ENCODE peak calls at places on chromosomes 12 and 14, in eight cellular contexts. One of them, this sample, is unnamed.

GRCh38 chr12:114448618-114448933 is 42.6 kb upstream of the TBX5 start:
- DNase-seq in OCI-LY7: no peak
- DNase-seq in CD8-positive, alpha-beta T cell: no peak
- DNase-seq in endothelial cell of umbilical vein: no peak
- DNase-seq in SK-N-SH: no peak
- DNase-seq in psoas muscle: no peak
- DNase-seq in astrocyte: no peak
- DNase-seq in pancreas: peak; percentile 34
- DNase-seq in this sample: no peak

GRCh38 chr14:58077621-58078020 is 74.4 kb downstream of the ARMH4 start:
- DNase-seq in OCI-LY7: no peak
- DNase-seq in pancreas: no peak
- DNase-seq in CD8-positive, alpha-beta T cell: no peak
- DNase-seq in endothelial cell of umbilical vein: no peak
- DNase-seq in SK-N-SH: no peak
- DNase-seq in psoas muscle: no peak
- DNase-seq in astrocyte: peak; percentile 85
- DNase-seq in this sample: no peak

GRCh38 chr12:67592228-67593011 is 56.1 kb upstream of the DYRK2 start:
- DNase-seq in CD8-positive, alpha-beta T cell: no peak
- DNase-seq in SK-N-SH: no peak
- DNase-seq in pancreas: no peak
- DNase-seq in endothelial cell of umbilical vein: no peak
- DNase-seq in psoas muscle: no peak
- DNase-seq in OCI-LY7: no peak
- DNase-seq in astrocyte: peak; percentile 56
- DNase-seq in this sample: no peak

GRCh38 chr12:1054103-1054838 is 63.2 kb downstream of the ERC1 start:
- DNase-seq in psoas muscle: no peak
- DNase-seq in astrocyte: no peak
- DNase-seq in endothelial cell of umbilical vein: no peak
- DNase-seq in pancreas: no peak
- DNase-seq in OCI-LY7: no peak
- DNase-seq in CD8-positive, alpha-beta T cell: no peak
- DNase-seq in SK-N-SH: peak; percentile 67
- DNase-seq in this sample: no peak

GRCh38 chr12:2682301-2683282 is 112.2 kb upstream of the FKBP4 start:
- DNase-seq in psoas muscle: no peak
- DNase-seq in endothelial cell of umbilical vein: peak; percentile 30
- DNase-seq in CD8-positive, alpha-beta T cell: peak; percentile 51
- DNase-seq in astrocyte: peak; percentile 20
- DNase-seq in OCI-LY7: peak; percentile 55
- DNase-seq in pancreas: no peak
- DNase-seq in SK-N-SH: peak; percentile 49
- DNase-seq in this sample: peak; percentile 60

GRCh38 chr12:63164911-63165310 is 13.9 kb upstream of the AVPR1A start:
- DNase-seq in SK-N-SH: no peak
- DNase-seq in psoas muscle: no peak
- DNase-seq in astrocyte: no peak
- DNase-seq in CD8-positive, alpha-beta T cell: no peak
- DNase-seq in endothelial cell of umbilical vein: no peak
- DNase-seq in pancreas: no peak
- DNase-seq in OCI-LY7: no peak
- DNase-seq in this sample: no peak

GRCh38 chr12:89261210-89261609 is 91.1 kb downstream of the DUSP6 start:
- DNase-seq in astrocyte: no peak
- DNase-seq in psoas muscle: no peak
- DNase-seq in CD8-positive, alpha-beta T cell: no peak
- DNase-seq in SK-N-SH: peak; percentile 25
- DNase-seq in OCI-LY7: no peak
- DNase-seq in pancreas: no peak
- DNase-seq in endothelial cell of umbilical vein: no peak
- DNase-seq in this sample: no peak

GRCh38 chr14:21104448-21105060 is 3.7 kb downstream of the TMEM253 start:
- DNase-seq in astrocyte: peak; percentile 63
- DNase-seq in SK-N-SH: peak; percentile 75
- DNase-seq in CD8-positive, alpha-beta T cell: peak; percentile 68
- DNase-seq in OCI-LY7: peak; percentile 80
- DNase-seq in pancreas: peak; percentile 87
- DNase-seq in endothelial cell of umbilical vein: peak; percentile 78
- DNase-seq in psoas muscle: peak; percentile 77
- DNase-seq in this sample: peak; percentile 88

GRCh38 chr14:88005978-88006851 is 1.3 kb downstream of the GPR65 start:
- DNase-seq in endothelial cell of umbilical vein: no peak
- DNase-seq in pancreas: no peak
- DNase-seq in psoas muscle: no peak
- DNase-seq in OCI-LY7: peak; percentile 84
- DNase-seq in astrocyte: peak; percentile 46
- DNase-seq in SK-N-SH: no peak
- DNase-seq in CD8-positive, alpha-beta T cell: peak; percentile 66
- DNase-seq in this sample: peak; percentile 43

GRCh38 chr14:21924479-21924878 is 250.9 kb upstream of the OR4E1 start:
- DNase-seq in psoas muscle: no peak
- DNase-seq in SK-N-SH: no peak
- DNase-seq in CD8-positive, alpha-beta T cell: peak; percentile 69
- DNase-seq in astrocyte: no peak
- DNase-seq in endothelial cell of umbilical vein: peak; percentile 43
- DNase-seq in OCI-LY7: peak; percentile 98
- DNase-seq in pancreas: no peak
- DNase-seq in this sample: peak; percentile 49

GRCh38 chr14:91119556-91120311 is 5.9 kb downstream of the DGLUCY start:
- DNase-seq in SK-N-SH: no peak
- DNase-seq in OCI-LY7: no peak
- DNase-seq in psoas muscle: peak; percentile 65
- DNase-seq in endothelial cell of umbilical vein: peak; percentile 41
- DNase-seq in astrocyte: peak; percentile 73
- DNase-seq in CD8-positive, alpha-beta T cell: no peak
- DNase-seq in pancreas: no peak
- DNase-seq in this sample: no peak

GRCh38 chr14:91115986-91116385 is 2.1 kb downstream of the DGLUCY start:
- DNase-seq in pancreas: no peak
- DNase-seq in astrocyte: no peak
- DNase-seq in SK-N-SH: no peak
- DNase-seq in CD8-positive, alpha-beta T cell: no peak
- DNase-seq in endothelial cell of umbilical vein: peak; percentile 18
- DNase-seq in OCI-LY7: no peak
- DNase-seq in psoas muscle: no peak
- DNase-seq in this sample: no peak

GRCh38 chr14:91117960-91118359 is 4.1 kb downstream of the DGLUCY start:
- DNase-seq in CD8-positive, alpha-beta T cell: no peak
- DNase-seq in pancreas: no peak
- DNase-seq in astrocyte: no peak
- DNase-seq in SK-N-SH: no peak
- DNase-seq in psoas muscle: no peak
- DNase-seq in OCI-LY7: no peak
- DNase-seq in endothelial cell of umbilical vein: no peak
- DNase-seq in this sample: no peak

GRCh38 chr14:91116913-91117588 is 3.2 kb downstream of the DGLUCY start:
- DNase-seq in CD8-positive, alpha-beta T cell: no peak
- DNase-seq in OCI-LY7: no peak
- DNase-seq in psoas muscle: no peak
- DNase-seq in pancreas: no peak
- DNase-seq in astrocyte: peak; percentile 13
- DNase-seq in SK-N-SH: no peak
- DNase-seq in endothelial cell of umbilical vein: no peak
- DNase-seq in this sample: no peak

GRCh38 chr14:91118511-91119068 is 4.7 kb downstream of the DGLUCY start:
- DNase-seq in SK-N-SH: no peak
- DNase-seq in astrocyte: no peak
- DNase-seq in CD8-positive, alpha-beta T cell: no peak
- DNase-seq in psoas muscle: no peak
- DNase-seq in pancreas: no peak
- DNase-seq in OCI-LY7: no peak
- DNase-seq in endothelial cell of umbilical vein: no peak
- DNase-seq in this sample: no peak
- H3K4me1 ChIP-seq in SK-N-SH: peaks cover 30% of the 10 kb centered on the region
- H3K4me1 ChIP-seq in astrocyte: peaks cover 14% of the 10 kb centered on the region
- H3K4me1 ChIP-seq in CD8-positive, alpha-beta T cell: peaks cover 52% of the 10 kb centered on the region
- H3K4me1 ChIP-seq in psoas muscle: peaks cover 62% of the 10 kb centered on the region
- H3K4me1 ChIP-seq in pancreas: peaks cover under 1% of the 10 kb centered on the region
- H3K4me1 ChIP-seq in OCI-LY7: peaks cover 15% of the 10 kb centered on the region
- H3K4me1 ChIP-seq in endothelial cell of umbilical vein: peaks cover 26% of the 10 kb centered on the region
- H3K4me1 ChIP-seq in this sample: peaks cover 25% of the 10 kb centered on the region

DNA sequence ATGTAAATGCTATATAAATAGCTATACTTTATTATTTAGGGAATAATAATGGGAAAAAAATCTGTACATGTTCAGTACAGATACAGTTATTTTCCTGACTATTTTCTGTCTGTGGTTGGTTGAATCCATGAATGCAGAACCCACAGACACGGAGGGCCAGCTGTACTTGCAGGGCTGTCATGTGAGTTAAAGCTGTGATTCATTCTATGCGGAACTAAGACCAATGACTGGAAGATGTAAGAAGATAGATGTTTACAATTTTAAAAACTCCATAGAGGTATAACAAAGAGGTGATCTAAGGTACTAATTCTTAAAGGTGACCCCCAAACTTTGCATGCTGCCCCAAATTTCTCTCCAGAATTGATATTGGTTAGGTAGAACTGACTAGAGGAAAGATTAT is 14.6 kb downstream of the PCNX4 start:
- DNase-seq in endothelial cell of umbilical vein: no peak
- DNase-seq in psoas muscle: no peak
- DNase-seq in pancreas: no peak
- DNase-seq in SK-N-SH: no peak
- DNase-seq in CD8-positive, alpha-beta T cell: no peak
- DNase-seq in astrocyte: peak; percentile 82
- DNase-seq in OCI-LY7: no peak
- DNase-seq in this sample: no peak
- H3K4me1 ChIP-seq in endothelial cell of umbilical vein: no peaks in the 10 kb centered on the region
- H3K4me1 ChIP-seq in psoas muscle: peaks cover 45% of the 10 kb centered on the region
- H3K4me1 ChIP-seq in pancreas: peaks cover 8% of the 10 kb centered on the region
- H3K4me1 ChIP-seq in SK-N-SH: peaks cover 2% of the 10 kb centered on the region
- H3K4me1 ChIP-seq in CD8-positive, alpha-beta T cell: no peaks in the 10 kb centered on the region
- H3K4me1 ChIP-seq in astrocyte: peaks cover 5% of the 10 kb centered on the region
- H3K4me1 ChIP-seq in OCI-LY7: no peaks in the 10 kb centered on the region
- H3K4me1 ChIP-seq in this sample: no peaks in the 10 kb centered on the region

GRCh38 chr14:55107766-55108554 is 21.1 kb upstream of the LGALS3 start:
- DNase-seq in endothelial cell of umbilical vein: peak; percentile 94
- DNase-seq in psoas muscle: peak; percentile 89
- DNase-seq in CD8-positive, alpha-beta T cell: peak; percentile 30
- DNase-seq in astrocyte: peak; percentile 97
- DNase-seq in pancreas: peak; percentile 81
- DNase-seq in OCI-LY7: no peak
- DNase-seq in SK-N-SH: no peak
- DNase-seq in this sample: peak; percentile 92
- H3K4me1 ChIP-seq in endothelial cell of umbilical vein: peaks cover 26% of the 10 kb centered on the region
- H3K4me1 ChIP-seq in psoas muscle: peaks cover 24% of the 10 kb centered on the region
- H3K4me1 ChIP-seq in CD8-positive, alpha-beta T cell: peaks cover 13% of the 10 kb centered on the region
- H3K4me1 ChIP-seq in astrocyte: peaks cover 31% of the 10 kb centered on the region
- H3K4me1 ChIP-seq in pancreas: no peaks in the 10 kb centered on the region
- H3K4me1 ChIP-seq in OCI-LY7: peaks cover 15% of the 10 kb centered on the region
- H3K4me1 ChIP-seq in SK-N-SH: peaks cover 7% of the 10 kb centered on the region
- H3K4me1 ChIP-seq in this sample: peaks cover 36% of the 10 kb centered on the region

DNA sequence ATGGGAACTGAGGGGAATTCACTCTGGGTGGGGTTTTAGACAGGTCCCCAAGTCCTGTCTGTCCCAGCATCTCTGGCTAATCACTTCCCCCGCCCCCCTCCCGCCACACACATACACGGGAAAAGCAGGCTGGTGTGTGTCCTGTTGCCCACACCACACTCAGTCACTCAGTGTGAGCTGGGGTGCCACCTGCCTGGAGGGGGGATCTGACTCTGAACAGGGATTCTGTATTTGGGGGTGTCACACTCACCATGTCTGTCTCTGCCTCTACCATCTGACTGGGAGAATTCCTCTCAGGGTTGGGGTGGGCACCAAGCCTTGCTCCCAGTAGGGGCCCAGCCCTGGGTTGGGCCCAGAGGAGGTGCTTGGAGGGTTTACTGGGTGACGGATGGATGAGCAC is 31.1 kb downstream of the SH2B3 start:
- DNase-seq in psoas muscle: no peak
- DNase-seq in pancreas: no peak
- DNase-seq in OCI-LY7: no peak
- DNase-seq in SK-N-SH: no peak
- DNase-seq in CD8-positive, alpha-beta T cell: no peak
- DNase-seq in astrocyte: no peak
- DNase-seq in endothelial cell of umbilical vein: no peak
- DNase-seq in this sample: no peak
- H3K4me1 ChIP-seq in psoas muscle: peaks cover 53% of the 10 kb centered on the region
- H3K4me1 ChIP-seq in pancreas: peaks cover 25% of the 10 kb centered on the region
- H3K4me1 ChIP-seq in OCI-LY7: peaks cover 57% of the 10 kb centered on the region
- H3K4me1 ChIP-seq in SK-N-SH: peaks cover 26% of the 10 kb centered on the region
- H3K4me1 ChIP-seq in CD8-positive, alpha-beta T cell: peaks cover 83% of the 10 kb centered on the region
- H3K4me1 ChIP-seq in astrocyte: peaks cover 59% of the 10 kb centered on the region
- H3K4me1 ChIP-seq in endothelial cell of umbilical vein: peaks cover 80% of the 10 kb centered on the region
- H3K4me1 ChIP-seq in this sample: peaks cover 46% of the 10 kb centered on the region

GRCh38 chr12:69929125-69929524 is 104.1 kb downstream of the MYRFL start:
- DNase-seq in psoas muscle: no peak
- DNase-seq in endothelial cell of umbilical vein: no peak
- DNase-seq in astrocyte: peak; percentile 42
- DNase-seq in SK-N-SH: no peak
- DNase-seq in CD8-positive, alpha-beta T cell: no peak
- DNase-seq in OCI-LY7: no peak
- DNase-seq in pancreas: no peak
- DNase-seq in this sample: no peak
- H3K4me1 ChIP-seq in psoas muscle: no peaks in the 10 kb centered on the region
- H3K4me1 ChIP-seq in endothelial cell of umbilical vein: no peaks in the 10 kb centered on the region
- H3K4me1 ChIP-seq in astrocyte: no peaks in the 10 kb centered on the region
- H3K4me1 ChIP-seq in SK-N-SH: no peaks in the 10 kb centered on the region
- H3K4me1 ChIP-seq in CD8-positive, alpha-beta T cell: no peaks in the 10 kb centered on the region
- H3K4me1 ChIP-seq in OCI-LY7: peaks cover 33% of the 10 kb centered on the region
- H3K4me1 ChIP-seq in pancreas: no peaks in the 10 kb centered on the region
- H3K4me1 ChIP-seq in this sample: no peaks in the 10 kb centered on the region

DNA sequence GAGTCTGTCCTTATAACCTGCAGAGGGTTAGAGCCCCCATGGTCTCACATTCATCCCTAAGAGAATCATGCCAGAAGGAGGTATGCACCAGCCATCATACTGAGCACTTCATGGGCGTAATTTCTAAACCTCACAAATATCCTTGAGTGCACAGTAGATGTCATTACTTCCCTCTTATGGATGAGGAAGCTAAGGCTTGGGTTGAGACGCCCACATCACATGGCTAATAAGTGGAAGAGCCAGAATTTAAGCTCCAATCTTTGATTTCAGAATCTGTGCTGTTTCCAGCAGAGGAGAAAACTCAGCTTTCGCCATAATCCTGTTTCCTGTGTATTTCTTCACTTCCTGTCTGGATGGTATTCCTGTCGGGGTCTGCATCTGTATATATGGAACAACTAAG is 5.0 kb downstream of the ISCU start:
- DNase-seq in psoas muscle: no peak
- DNase-seq in pancreas: no peak
- DNase-seq in CD8-positive, alpha-beta T cell: no peak
- DNase-seq in SK-N-SH: no peak
- DNase-seq in endothelial cell of umbilical vein: no peak
- DNase-seq in OCI-LY7: no peak
- DNase-seq in astrocyte: no peak
- DNase-seq in this sample: no peak
- H3K4me1 ChIP-seq in psoas muscle: peaks cover 30% of the 10 kb centered on the region
- H3K4me1 ChIP-seq in pancreas: peaks cover 5% of the 10 kb centered on the region
- H3K4me1 ChIP-seq in CD8-positive, alpha-beta T cell: peaks cover 57% of the 10 kb centered on the region
- H3K4me1 ChIP-seq in SK-N-SH: peaks cover 31% of the 10 kb centered on the region
- H3K4me1 ChIP-seq in endothelial cell of umbilical vein: peaks cover 22% of the 10 kb centered on the region
- H3K4me1 ChIP-seq in OCI-LY7: peaks cover 87% of the 10 kb centered on the region
- H3K4me1 ChIP-seq in astrocyte: peaks cover 15% of the 10 kb centered on the region
- H3K4me1 ChIP-seq in this sample: peaks cover 28% of the 10 kb centered on the region

DNA sequence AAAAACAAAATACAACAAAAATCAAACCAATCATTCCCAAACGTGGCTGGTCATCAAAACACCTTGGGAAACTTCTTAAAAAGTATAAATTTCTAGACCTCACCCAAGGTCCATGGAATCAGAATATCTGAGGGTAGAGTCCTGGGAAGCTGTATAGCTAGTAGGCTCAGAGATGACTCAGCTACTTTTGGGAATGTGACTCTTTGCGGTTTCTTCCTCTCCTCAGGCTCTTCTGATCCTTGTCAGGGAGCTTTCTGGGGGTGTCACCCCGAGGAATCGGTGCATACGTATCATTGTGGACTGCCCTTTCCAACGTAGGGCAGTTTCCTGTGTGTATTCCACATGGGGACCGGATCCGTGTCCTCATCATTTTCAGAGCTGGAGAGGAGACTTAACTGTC is 14.8 kb downstream of the JDP2 start:
- DNase-seq in endothelial cell of umbilical vein: no peak
- DNase-seq in pancreas: no peak
- DNase-seq in psoas muscle: no peak
- DNase-seq in CD8-positive, alpha-beta T cell: no peak
- DNase-seq in OCI-LY7: no peak
- DNase-seq in astrocyte: peak; percentile 38
- DNase-seq in SK-N-SH: no peak
- DNase-seq in this sample: no peak
- H3K4me1 ChIP-seq in endothelial cell of umbilical vein: no peaks in the 10 kb centered on the region
- H3K4me1 ChIP-seq in pancreas: peaks cover 15% of the 10 kb centered on the region
- H3K4me1 ChIP-seq in psoas muscle: peaks cover 90% of the 10 kb centered on the region
- H3K4me1 ChIP-seq in CD8-positive, alpha-beta T cell: no peaks in the 10 kb centered on the region
- H3K4me1 ChIP-seq in OCI-LY7: peaks cover 93% of the 10 kb centered on the region
- H3K4me1 ChIP-seq in astrocyte: no peaks in the 10 kb centered on the region
- H3K4me1 ChIP-seq in SK-N-SH: peaks cover 13% of the 10 kb centered on the region
- H3K4me1 ChIP-seq in this sample: peaks cover 9% of the 10 kb centered on the region

This sample was measured in mucosa of descending colon.